ENCODE peak calls at places on chromosomes 6 and 20, in nine cellular contexts. W, K, D, F, M, O, Y, T and J are unnamed samples.

GRCh38 chr6:156977527-156978291 is 200.5 kb downstream of the ARID1B start:
- DNase-seq in W (peak), K (no peak), D (peak), F (no peak), M (peak), O (no peak), Y (peak), T (no peak), J (no peak)

GRCh38 chr6:73983367-73983766 is 287.4 kb downstream of the CD109 start:
- DNase-seq in W (no peak), K (no peak), D (no peak), F (no peak), M (no peak), O (no peak), Y (no peak), T (no peak), J (no peak)

GRCh38 chr20:6407163-6407562 is 284.3 kb upstream of the FERMT1 start:
- DNase-seq in W (no peak), K (no peak), D (no peak), F (no peak), M (no peak), O (no peak), Y (no peak), T (no peak), J (no peak)

GRCh38 chr20:61373956-61374545 is 122.0 kb downstream of the CDH4 start:
- DNase-seq in W (no peak), K (no peak), D (no peak), F (no peak), M (no peak), O (no peak), Y (no peak), T (no peak), J (no peak)

GRCh38 chr6:105769987-105770386 is 316.1 kb upstream of the PRDM1 start:
- DNase-seq in W (no peak), K (no peak), D (peak), F (peak), M (no peak), O (peak), Y (no peak), T (no peak), J (no peak)

GRCh38 chr6:3415490-3415889 is 41.4 kb downstream of the SLC22A23 start:
- DNase-seq in W (no peak), K (no peak), D (no peak), F (no peak), M (no peak), O (no peak), Y (no peak), T (no peak), J (no peak)

GRCh38 chr20:44495802-44496481 is 20.3 kb downstream of the TTPAL start:
- DNase-seq in W (no peak), K (no peak), D (no peak), F (peak), M (no peak), O (peak), Y (no peak), T (peak), J (no peak)

GRCh38 chr6:167906899-167907298 is 80.2 kb downstream of the AFDN start:
- DNase-seq in W (peak), K (no peak), D (peak), F (no peak), M (peak), O (no peak), Y (peak), T (peak), J (no peak)

GRCh38 chr6:53744321-53744720 is 50.5 kb upstream of the LRRC1 start:
- DNase-seq in W (no peak), K (no peak), D (no peak), F (peak), M (no peak), O (no peak), Y (peak), T (peak), J (no peak)

GRCh38 chr20:39897781-39898466 is 791.1 kb downstream of the MAFB start:
- DNase-seq in W (no peak), K (no peak), D (no peak), F (no peak), M (no peak), O (no peak), Y (no peak), T (no peak), J (no peak)

GRCh38 chr6:157755752-157756411 is 67.2 kb upstream of the SNX9 start:
- DNase-seq in W (no peak), K (no peak), D (no peak), F (no peak), M (no peak), O (no peak), Y (no peak), T (no peak), J (no peak)

GRCh38 chr6:35021014-35021413 is 120.1 kb downstream of the TCP11 start:
- DNase-seq in W (no peak), K (no peak), D (peak), F (no peak), M (peak), O (no peak), Y (no peak), T (no peak), J (no peak)

GRCh38 chr20:59772931-59773913 is 160.2 kb downstream of the SYCP2 start:
- DNase-seq in W (no peak), K (no peak), D (no peak), F (peak), M (no peak), O (peak), Y (no peak), T (no peak), J (no peak)

GRCh38 chr6:159693894-159694545 is 979 bp upstream of the SOD2 start:
- DNase-seq in W (no peak), K (peak), D (no peak), F (peak), M (no peak), O (peak), Y (peak), T (peak), J (peak)

GRCh38 chr6:54860739-54861138 is 14.2 kb downstream of the FAM83B start:
- DNase-seq in W (no peak), K (no peak), D (no peak), F (peak), M (no peak), O (no peak), Y (no peak), T (peak), J (no peak)

GRCh38 chr20:2794866-2795447 is 5.5 kb downstream of the CPXM1 start:
- DNase-seq in W (no peak), K (no peak), D (no peak), F (no peak), M (no peak), O (no peak), Y (no peak), T (no peak), J (no peak)

GRCh38 chr6:107550241-107550840 is 60.4 kb downstream of the SOBP start:
- DNase-seq in W (no peak), K (no peak), D (no peak), F (no peak), M (no peak), O (no peak), Y (no peak), T (no peak), J (no peak)

GRCh38 chr20:7285918-7286556 is 518.6 kb downstream of the BMP2 start:
- DNase-seq in W (peak), K (no peak), D (peak), F (peak), M (peak), O (peak), Y (peak), T (peak), J (peak)

GRCh38 chr6:67133973-67134372 is 1426.9 kb upstream of the EYS start:
- DNase-seq in W (no peak), K (no peak), D (no peak), F (no peak), M (no peak), O (no peak), Y (no peak), T (no peak), J (no peak)

GRCh38 chr20:61436674-61437279 is 184.7 kb downstream of the CDH4 start:
- DNase-seq in W (peak), K (no peak), D (no peak), F (no peak), M (no peak), O (no peak), Y (no peak), T (no peak), J (no peak)

GRCh38 chr20:17835941-17836861 is 132.4 kb downstream of the SNX5 start:
- DNase-seq in W (peak), K (no peak), D (peak), F (no peak), M (peak), O (no peak), Y (no peak), T (peak), J (no peak)

GRCh38 chr6:127120109-127120786 is 1.8 kb downstream of the RSPO3 start:
- DNase-seq in W (no peak), K (no peak), D (no peak), F (no peak), M (no peak), O (no peak), Y (no peak), T (peak), J (no peak)

GRCh38 chr6:126886106-126886505 is 232.4 kb upstream of the RSPO3 start:
- DNase-seq in W (no peak), K (no peak), D (no peak), F (no peak), M (no peak), O (no peak), Y (no peak), T (no peak), J (no peak)

GRCh38 chr20:53723045-53723444 is 129.4 kb upstream of the ZNF217 start:
- DNase-seq in W (no peak), K (no peak), D (no peak), F (no peak), M (no peak), O (no peak), Y (no peak), T (no peak), J (no peak)

GRCh38 chr6:38509713-38510112 is 130.0 kb downstream of the BTBD9 start:
- DNase-seq in W (no peak), K (no peak), D (no peak), F (peak), M (no peak), O (peak), Y (no peak), T (peak), J (no peak)

GRCh38 chr6:80003841-80004198 is 629 bp upstream of the TTK start:
- DNase-seq in W (peak), K (peak), D (no peak), F (no peak), M (peak), O (no peak), Y (peak), T (no peak), J (no peak)

GRCh38 chr6:88145298-88145963 is 20.7 kb downstream of the CNR1 start:
- DNase-seq in W (no peak), K (no peak), D (no peak), F (no peak), M (no peak), O (no peak), Y (no peak), T (no peak), J (no peak)

GRCh38 chr6:30206799-30207618 is 6.2 kb downstream of the TRIM26 start:
- DNase-seq in W (peak), K (no peak), D (peak), F (no peak), M (no peak), O (no peak), Y (peak), T (peak), J (no peak)

GRCh38 chr6:36838896-36839818 is at the start of gene CPNE5:
- DNase-seq in W (no peak), K (no peak), D (no peak), F (no peak), M (peak), O (no peak), Y (no peak), T (peak), J (peak)

DNA sequence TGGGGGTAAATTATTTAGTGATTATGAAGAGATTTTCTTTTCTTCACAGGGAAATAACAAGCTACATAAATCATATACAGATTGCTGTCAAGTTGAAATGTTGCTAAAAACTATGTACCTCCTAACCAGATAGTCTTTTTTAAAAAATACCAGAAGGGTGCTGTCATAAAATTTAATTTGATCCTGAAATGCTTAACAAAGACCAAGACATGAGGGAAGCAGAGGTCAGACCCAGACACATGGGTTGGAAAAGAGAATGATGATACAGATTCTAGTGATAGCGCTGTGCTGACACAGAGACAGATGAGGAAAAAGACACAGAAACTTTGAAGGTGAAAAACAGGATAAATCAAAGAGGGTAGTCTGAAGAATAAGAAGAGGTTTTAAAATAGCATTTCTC is 573.1 kb downstream of the HACE1 start:
- DNase-seq in W (no peak), K (no peak), D (no peak), F (no peak), M (no peak), O (no peak), Y (no peak), T (no peak), J (no peak)
- H3K27ac ChIP-seq in W (no peak), K (no peak), D (no peak), F (no peak), M (no peak), O (no peak), Y (no peak), T (no peak), J (no peak)

GRCh38 chr6:144151010-144151727 is 852 bp downstream of the STX11 start:
- DNase-seq in W (no peak), K (peak), D (peak), F (peak), M (no peak), O (peak), Y (no peak), T (peak), J (peak)

GRCh38 chr6:144149894-144150672 is at the start of gene STX11:
- DNase-seq in W (peak), K (peak), D (peak), F (peak), M (peak), O (peak), Y (peak), T (peak), J (peak)

GRCh38 chr6:144148891-144149290 is 1.4 kb upstream of the STX11 start:
- DNase-seq in W (no peak), K (no peak), D (no peak), F (peak), M (no peak), O (no peak), Y (no peak), T (no peak), J (no peak)

GRCh38 chr6:144149558-144149893 is 791 bp upstream of the STX11 start:
- DNase-seq in W (no peak), K (no peak), D (no peak), F (no peak), M (no peak), O (no peak), Y (no peak), T (no peak), J (peak)

DNA sequence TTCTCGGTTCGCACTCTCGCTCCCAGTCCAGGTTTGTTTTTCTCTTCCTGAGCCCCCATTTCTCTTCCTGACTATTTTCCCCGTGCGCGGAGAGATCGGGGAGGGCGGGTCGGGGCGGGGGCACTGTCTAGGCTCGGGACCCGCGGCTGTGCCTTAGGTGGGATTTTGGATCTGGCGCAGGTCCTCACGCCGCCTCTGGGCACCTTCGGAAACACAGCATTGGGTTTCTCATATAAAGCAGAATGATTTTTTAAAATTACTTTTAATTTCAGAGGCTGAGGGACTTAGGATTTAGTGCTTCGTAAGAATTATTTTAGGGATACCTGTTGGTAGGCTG is 324 bp downstream of the STX11 start:
- DNase-seq in W (no peak), K (peak), D (peak), F (peak), M (peak), O (no peak), Y (no peak), T (peak), J (no peak)
- TF ChIP-seq CTCF in W (no peak), K (peak), D (peak), F (no peak), M (peak), O (peak), Y (no peak), T (peak), J (no peak)

GRCh38 chr6:31559606-31559957 is 12.2 kb downstream of the NFKBIL1 start:
- DNase-seq in W (no peak), K (no peak), D (no peak), F (no peak), M (no peak), O (no peak), Y (no peak), T (no peak), J (no peak)
- H3K27ac ChIP-seq in W (no peak), K (peak), D (peak), F (peak), M (peak), O (peak), Y (no peak), T (no peak), J (peak)

GRCh38 chr20:31861346-31862156 is 8.8 kb downstream of the DUSP15 start:
- DNase-seq in W (no peak), K (peak), D (peak), F (peak), M (peak), O (peak), Y (no peak), T (peak), J (peak)
- TF ChIP-seq CTCF in W (no peak), K (no peak), D (no peak), F (no peak), M (no peak), O (no peak), Y (no peak), T (no peak), J (no peak)

DNA sequence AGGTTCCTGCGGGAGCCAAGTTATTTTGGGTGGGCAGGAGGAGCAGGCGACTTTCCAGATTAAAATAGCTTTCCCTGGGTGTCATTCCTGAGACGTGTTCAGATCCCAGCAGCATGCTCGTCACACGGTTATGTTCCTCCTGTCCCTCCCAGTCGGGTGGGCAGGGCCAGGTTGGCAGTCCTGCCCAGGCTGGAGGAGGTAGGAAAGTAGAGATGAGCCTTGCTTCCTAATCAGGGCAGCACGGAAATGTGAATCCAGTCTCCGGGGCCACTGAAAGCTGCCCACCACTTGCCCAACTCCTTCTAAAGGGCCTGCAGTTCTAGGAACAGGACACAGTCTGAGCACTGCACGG is 137.0 kb downstream of the MRPL14 start:
- DNase-seq in W (peak), K (no peak), D (no peak), F (no peak), M (peak), O (no peak), Y (no peak), T (peak), J (no peak)
- H3K27ac ChIP-seq in W (peak), K (no peak), D (no peak), F (no peak), M (peak), O (no peak), Y (no peak), T (peak), J (no peak)

GRCh38 chr6:102798631-102799030 is 1405.1 kb downstream of the GRIK2 start:
- DNase-seq in W (no peak), K (no peak), D (no peak), F (no peak), M (no peak), O (peak), Y (no peak), T (peak), J (no peak)
- TF ChIP-seq CTCF in W (no peak), K (no peak), D (no peak), F (no peak), M (no peak), O (no peak), Y (no peak), T (peak), J (no peak)

GRCh38 chr20:41509801-41510200 is 108.4 kb downstream of the CHD6 start:
- DNase-seq in W (peak), K (no peak), D (peak), F (no peak), M (peak), O (no peak), Y (peak), T (peak), J (no peak)

GRCh38 chr20:41507851-41508250 is 110.3 kb downstream of the CHD6 start:
- DNase-seq in W (no peak), K (no peak), D (no peak), F (no peak), M (no peak), O (no peak), Y (no peak), T (no peak), J (no peak)

GRCh38 chr20:41508335-41508734 is 109.8 kb downstream of the CHD6 start:
- DNase-seq in W (no peak), K (no peak), D (no peak), F (no peak), M (no peak), O (no peak), Y (no peak), T (no peak), J (no peak)

GRCh38 chr20:41510224-41510623 is 108.0 kb downstream of the CHD6 start:
- DNase-seq in W (no peak), K (no peak), D (peak), F (no peak), M (peak), O (no peak), Y (no peak), T (no peak), J (no peak)

DNA sequence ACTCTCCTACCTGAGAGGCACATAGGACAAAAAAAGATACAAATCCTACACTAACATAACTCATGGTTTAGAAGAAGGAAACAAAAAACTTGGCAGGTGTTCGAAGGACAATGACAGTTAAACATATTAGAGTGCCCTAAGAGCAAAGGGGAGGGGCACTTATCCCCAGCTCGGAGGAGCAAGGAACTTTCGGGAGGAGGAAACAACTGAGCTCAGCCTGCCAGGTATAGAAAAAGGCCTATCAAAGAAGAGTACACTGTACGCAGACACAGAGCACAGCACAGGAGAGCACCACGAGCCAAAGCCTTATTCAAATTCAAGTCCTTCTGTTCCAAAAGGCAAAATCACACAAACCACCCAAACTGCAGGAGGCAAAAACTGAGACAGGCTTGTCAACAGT is 108.9 kb downstream of the CHD6 start:
- DNase-seq in W (no peak), K (no peak), D (no peak), F (no peak), M (no peak), O (no peak), Y (peak), T (no peak), J (no peak)
- H3K27ac ChIP-seq in W (peak), K (no peak), D (peak), F (no peak), M (peak), O (no peak), Y (no peak), T (peak), J (no peak)

GRCh38 chr6:139533166-139533565 is 158.7 kb upstream of the CITED2 start:
- DNase-seq in W (no peak), K (no peak), D (no peak), F (no peak), M (no peak), O (no peak), Y (no peak), T (no peak), J (no peak)
- TF ChIP-seq CTCF in W (no peak), K (no peak), D (no peak), F (no peak), M (no peak), O (no peak), Y (no peak), T (no peak), J (no peak)